ENCODE peak calls at places on chromosomes 12 and 14, in four cellular contexts. O is aorta; A is activated T-cell treated with anti-CD3 and anti-CD28 coated beads, Interleukin-2, amount 50 U/mL, for 4 hours; U is caudate nucleus. I is an unnamed sample.

GRCh38 chr12:58367041-58367440 is 425.7 kb downstream of the ATP23 start:
- DNase-seq in O (no peak), A (no peak), U (no peak), I (no peak)

GRCh38 chr14:20818861-20819260 is 16.2 kb upstream of the RNASE1 start:
- DNase-seq in O (no peak), A (no peak), U (no peak), I (no peak)

GRCh38 chr12:88538250-88538649 is 42.0 kb downstream of the KITLG start:
- DNase-seq in O (no peak), A (no peak), U (no peak), I (no peak)

GRCh38 chr12:122403831-122404230 is 18.6 kb downstream of the CLIP1 start:
- DNase-seq in O (no peak), A (no peak), U (no peak), I (no peak)

GRCh38 chr14:64113279-64113678 is 180.9 kb downstream of the ESR2 start:
- DNase-seq in O (no peak), A (no peak), U (no peak), I (no peak)

GRCh38 chr12:57845478-57846284 is 848 bp downstream of the CTDSP2 start:
- DNase-seq in O (peak; percentile 94), A (peak; percentile 49), U (peak; percentile 83), I (peak; percentile 71)

GRCh38 chr14:84343637-84344036 is 1186.3 kb upstream of the FLRT2 start:
- DNase-seq in O (no peak), A (no peak), U (no peak), I (no peak)

GRCh38 chr12:133038310-133038709 is 1.0 kb downstream of the ZNF84 start:
- DNase-seq in O (no peak), A (no peak), U (no peak), I (no peak)

GRCh38 chr14:21978184-21978998 is 304.8 kb upstream of the OR4E1 start:
- DNase-seq in O (no peak), A (peak; percentile 57), U (no peak), I (no peak)

GRCh38 chr14:103916636-103917262 is 11.5 kb upstream of the TDRD9 start:
- DNase-seq in O (no peak), A (no peak), U (peak; percentile 22), I (no peak)

GRCh38 chr14:101492716-101493115 is 68.6 kb upstream of the DIO3 start:
- DNase-seq in O (peak; percentile 67), A (no peak), U (no peak), I (no peak)

GRCh38 chr14:65361920-65362319 is 50.6 kb upstream of the FUT8 start:
- DNase-seq in O (no peak), A (no peak), U (peak; percentile 16), I (no peak)

GRCh38 chr12:121388421-121388981 is 11.4 kb upstream of the RNF34 start:
- DNase-seq in O (no peak), A (no peak), U (no peak), I (no peak)

GRCh38 chr14:24984846-24985589 is 64.9 kb downstream of the STXBP6 start:
- DNase-seq in O (no peak), A (no peak), U (no peak), I (no peak)

GRCh38 chr14:54805521-54806322 is 96.9 kb downstream of the GCH1 start:
- DNase-seq in O (peak; percentile 96), A (peak; percentile 74), U (peak; percentile 22), I (peak; percentile 76)

GRCh38 chr14:89841855-89842254 is 112.7 kb downstream of the EFCAB11 start:
- DNase-seq in O (no peak), A (no peak), U (no peak), I (no peak)

GRCh38 chr12:124217508-124217981 is 77.3 kb upstream of the RFLNA start:
- DNase-seq in O (no peak), A (no peak), U (peak; percentile 47), I (no peak)

GRCh38 chr14:104306450-104307040 is 168.2 kb downstream of the KIF26A start:
- DNase-seq in O (peak; percentile 54), A (no peak), U (no peak), I (no peak)

I was measured in 8988T.